ENCODE peak calls at places on chromosome 20, in five cellular contexts. W is astrocyte of the spinal cord, B is neural crest cell, R is choroid plexus epithelial cell, X is HTR-8/SVneo. C is an unnamed sample.

GRCh38 chr20:40265872-40266533 is 423.0 kb downstream of the MAFB start:
- DNase-seq in X (peak), W (peak), R (peak), B (peak), C (peak)

GRCh38 chr20:33277471-33278441 is 5.3 kb upstream of the BPIFB1 start:
- DNase-seq in X (no peak), W (no peak), R (no peak), B (no peak), C (no peak)

GRCh38 chr20:8033447-8033846 is 13.9 kb upstream of the TMX4 start:
- DNase-seq in B (no peak), R (no peak), X (no peak), W (no peak), C (no peak)

GRCh38 chr20:25533920-25534700 is 51.2 kb downstream of the NINL start:
- DNase-seq in W (no peak), B (no peak), X (no peak), R (no peak), C (no peak)

GRCh38 chr20:62315773-62316172 is 13.0 kb downstream of the ADRM1 start:
- DNase-seq in B (no peak), R (no peak), X (no peak), W (no peak), C (no peak)

GRCh38 chr20:10672579-10673127 is 1.1 kb downstream of the JAG1 start:
- DNase-seq in W (peak), R (peak), B (peak), X (peak), C (peak)

GRCh38 chr20:32125511-32125910 is 16.0 kb downstream of the TM9SF4 start:
- DNase-seq in B (no peak), W (no peak), R (no peak), X (no peak), C (no peak)

GRCh38 chr20:32168184-32168910 is 39.2 kb downstream of the PLAGL2 start:
- DNase-seq in W (peak), X (peak), B (no peak), R (peak), C (peak)

GRCh38 chr20:37669062-37669772 is 24.6 kb upstream of the CTNNBL1 start:
- DNase-seq in W (no peak), X (peak), R (no peak), B (no peak), C (peak)

GRCh38 chr20:35698298-35699126 is 640 bp downstream of the NFS1 start:
- DNase-seq in X (peak), W (no peak), R (no peak), B (no peak), C (no peak)

GRCh38 chr20:63636752-63637633 is 10.1 kb upstream of the GMEB2 start:
- DNase-seq in X (no peak), R (no peak), W (no peak), B (no peak), C (no peak)

GRCh38 chr20:22771706-22772105 is 187.3 kb upstream of the FOXA2 start:
- DNase-seq in X (no peak), W (no peak), B (no peak), R (no peak), C (peak)

GRCh38 chr20:47318027-47318595 is 38.4 kb downstream of the ZMYND8 start:
- DNase-seq in X (no peak), W (no peak), B (no peak), R (peak), C (no peak)

GRCh38 chr20:39289831-39290230 is 327.7 kb downstream of the DHX35 start:
- DNase-seq in B (no peak), X (no peak), W (no peak), R (no peak), C (no peak)

GRCh38 chr20:45898285-45898684 is 7.2 kb downstream of the CTSA start:
- DNase-seq in B (no peak), W (no peak), X (no peak), R (no peak), C (no peak)

GRCh38 chr20:8693709-8694108 is 375.2 kb upstream of the PLCB4 start:
- DNase-seq in R (peak), B (no peak), X (no peak), W (peak), C (peak)

GRCh38 chr20:5784735-5785134 is 34.5 kb downstream of the SHLD1 start:
- DNase-seq in R (no peak), W (no peak), B (no peak), X (no peak), C (no peak)

GRCh38 chr20:22511943-22512910 is 72.1 kb downstream of the FOXA2 start:
- DNase-seq in X (no peak), B (no peak), W (no peak), R (no peak), C (peak)

GRCh38 chr20:17680128-17680835 is 1.8 kb downstream of the RRBP1 start:
- DNase-seq in B (peak), R (peak), X (peak), W (no peak), C (peak)

GRCh38 chr20:4601630-4602296 is 119.9 kb upstream of the PRND start:
- DNase-seq in X (peak), R (no peak), W (peak), B (no peak), C (peak)

GRCh38 chr20:36862857-36863668 is 12.9 kb upstream of the TLDC2 start:
- DNase-seq in R (no peak), W (no peak), B (peak), X (no peak), C (no peak)

GRCh38 chr20:35515949-35516645 is 13.4 kb downstream of the C20orf173 start:
- DNase-seq in R (peak), W (peak), B (no peak), X (peak), C (peak)

GRCh38 chr20:1857403-1857941 is 37.7 kb upstream of the SIRPA start:
- DNase-seq in B (no peak), R (no peak), W (no peak), X (no peak), C (no peak)

GRCh38 chr20:60215786-60216730 is 257.8 kb downstream of the CDH26 start:
- DNase-seq in B (no peak), W (no peak), X (no peak), R (no peak), C (no peak)

GRCh38 chr20:24638546-24639166 is 169.2 kb downstream of the SYNDIG1 start:
- DNase-seq in R (no peak), W (no peak), X (no peak), B (no peak), C (no peak)

GRCh38 chr20:10781526-10781925 is 107.7 kb upstream of the JAG1 start:
- DNase-seq in R (no peak), W (no peak), X (no peak), B (no peak), C (no peak)

GRCh38 chr20:57907131-57908083 is 197.6 kb upstream of the PMEPA1 start:
- DNase-seq in X (no peak), W (no peak), B (no peak), R (no peak), C (no peak)

GRCh38 chr20:63049561-63050221 is 42.9 kb upstream of the BHLHE23 start:
- DNase-seq in B (no peak), R (no peak), W (no peak), X (no peak), C (no peak)

C was measured in HT1080.